ENCODE peak calls at places on chromosomes 13 and 19, in eight cellular contexts. One of them, this sample, is unnamed.

GRCh38 chr19:3556978-3557460 is 367 bp downstream of the MFSD12 start:
- DNase-seq in stimulated activated CD8-positive, alpha-beta memory T cell treated with anti-CD3 and anti-CD28 coated beads, Interleukin-15, amount 100 ng/mL, for 24 hours: peak; percentile 35
- DNase-seq in cardiac muscle cell: peak; percentile 41
- DNase-seq in stimulated activated CD4-positive, alpha-beta T cell treated with anti-CD3 and anti-CD28 coated beads, Interleukin-1b, Interleukin-23, amount 100 ng/mL, for 24 hours: peak; percentile 36
- DNase-seq in substantia nigra: no peak
- DNase-seq in caudate nucleus: no peak
- DNase-seq in cerebellum: no peak
- DNase-seq in activated effector memory CD4-positive, alpha-beta T cell treated with Interleukin-2 at 50 U/mL for 16 hours: peak; percentile 48
- DNase-seq in this sample: peak; percentile 27

GRCh38 chr13:113064000-113064533 is 41.5 kb upstream of the F7 start:
- DNase-seq in substantia nigra: no peak
- DNase-seq in caudate nucleus: no peak
- DNase-seq in cerebellum: no peak
- DNase-seq in activated effector memory CD4-positive, alpha-beta T cell treated with Interleukin-2 at 50 U/mL for 16 hours: no peak
- DNase-seq in stimulated activated CD8-positive, alpha-beta memory T cell treated with anti-CD3 and anti-CD28 coated beads, Interleukin-15, amount 100 ng/mL, for 24 hours: no peak
- DNase-seq in stimulated activated CD4-positive, alpha-beta T cell treated with anti-CD3 and anti-CD28 coated beads, Interleukin-1b, Interleukin-23, amount 100 ng/mL, for 24 hours: no peak
- DNase-seq in cardiac muscle cell: no peak
- DNase-seq in this sample: no peak

GRCh38 chr13:113110048-113110851 is 4.7 kb downstream of the F7 start:
- DNase-seq in stimulated activated CD8-positive, alpha-beta memory T cell treated with anti-CD3 and anti-CD28 coated beads, Interleukin-15, amount 100 ng/mL, for 24 hours: no peak
- DNase-seq in cardiac muscle cell: no peak
- DNase-seq in stimulated activated CD4-positive, alpha-beta T cell treated with anti-CD3 and anti-CD28 coated beads, Interleukin-1b, Interleukin-23, amount 100 ng/mL, for 24 hours: peak; percentile 10
- DNase-seq in substantia nigra: no peak
- DNase-seq in activated effector memory CD4-positive, alpha-beta T cell treated with Interleukin-2 at 50 U/mL for 16 hours: no peak
- DNase-seq in caudate nucleus: no peak
- DNase-seq in cerebellum: no peak
- DNase-seq in this sample: no peak

GRCh38 chr19:29216021-29216420 is 3.1 kb upstream of the UQCRFS1 start:
- DNase-seq in cardiac muscle cell: no peak
- DNase-seq in activated effector memory CD4-positive, alpha-beta T cell treated with Interleukin-2 at 50 U/mL for 16 hours: no peak
- DNase-seq in cerebellum: no peak
- DNase-seq in substantia nigra: no peak
- DNase-seq in stimulated activated CD8-positive, alpha-beta memory T cell treated with anti-CD3 and anti-CD28 coated beads, Interleukin-15, amount 100 ng/mL, for 24 hours: no peak
- DNase-seq in stimulated activated CD4-positive, alpha-beta T cell treated with anti-CD3 and anti-CD28 coated beads, Interleukin-1b, Interleukin-23, amount 100 ng/mL, for 24 hours: no peak
- DNase-seq in caudate nucleus: no peak
- DNase-seq in this sample: no peak

GRCh38 chr13:76832258-76832988 is 53.8 kb downstream of the KCTD12 start:
- DNase-seq in activated effector memory CD4-positive, alpha-beta T cell treated with Interleukin-2 at 50 U/mL for 16 hours: no peak
- DNase-seq in substantia nigra: no peak
- DNase-seq in stimulated activated CD4-positive, alpha-beta T cell treated with anti-CD3 and anti-CD28 coated beads, Interleukin-1b, Interleukin-23, amount 100 ng/mL, for 24 hours: no peak
- DNase-seq in cardiac muscle cell: no peak
- DNase-seq in caudate nucleus: no peak
- DNase-seq in stimulated activated CD8-positive, alpha-beta memory T cell treated with anti-CD3 and anti-CD28 coated beads, Interleukin-15, amount 100 ng/mL, for 24 hours: no peak
- DNase-seq in cerebellum: no peak
- DNase-seq in this sample: no peak

GRCh38 chr19:47419789-47420188 is 462 bp upstream of the MEIS3 start:
- DNase-seq in caudate nucleus: no peak
- DNase-seq in activated effector memory CD4-positive, alpha-beta T cell treated with Interleukin-2 at 50 U/mL for 16 hours: no peak
- DNase-seq in substantia nigra: no peak
- DNase-seq in stimulated activated CD8-positive, alpha-beta memory T cell treated with anti-CD3 and anti-CD28 coated beads, Interleukin-15, amount 100 ng/mL, for 24 hours: no peak
- DNase-seq in cerebellum: no peak
- DNase-seq in cardiac muscle cell: no peak
- DNase-seq in stimulated activated CD4-positive, alpha-beta T cell treated with anti-CD3 and anti-CD28 coated beads, Interleukin-1b, Interleukin-23, amount 100 ng/mL, for 24 hours: no peak
- DNase-seq in this sample: no peak

GRCh38 chr13:67390462-67391093 is 160.4 kb upstream of the PCDH9 start:
- DNase-seq in activated effector memory CD4-positive, alpha-beta T cell treated with Interleukin-2 at 50 U/mL for 16 hours: no peak
- DNase-seq in caudate nucleus: no peak
- DNase-seq in cerebellum: no peak
- DNase-seq in stimulated activated CD8-positive, alpha-beta memory T cell treated with anti-CD3 and anti-CD28 coated beads, Interleukin-15, amount 100 ng/mL, for 24 hours: no peak
- DNase-seq in cardiac muscle cell: no peak
- DNase-seq in stimulated activated CD4-positive, alpha-beta T cell treated with anti-CD3 and anti-CD28 coated beads, Interleukin-1b, Interleukin-23, amount 100 ng/mL, for 24 hours: no peak
- DNase-seq in substantia nigra: no peak
- DNase-seq in this sample: no peak

GRCh38 chr19:7506385-7507328 is 9.2 kb upstream of the ZNF358 start:
- DNase-seq in cardiac muscle cell: peak; percentile 68
- DNase-seq in cerebellum: peak; percentile 50
- DNase-seq in caudate nucleus: peak; percentile 79
- DNase-seq in stimulated activated CD4-positive, alpha-beta T cell treated with anti-CD3 and anti-CD28 coated beads, Interleukin-1b, Interleukin-23, amount 100 ng/mL, for 24 hours: no peak
- DNase-seq in substantia nigra: no peak
- DNase-seq in stimulated activated CD8-positive, alpha-beta memory T cell treated with anti-CD3 and anti-CD28 coated beads, Interleukin-15, amount 100 ng/mL, for 24 hours: no peak
- DNase-seq in activated effector memory CD4-positive, alpha-beta T cell treated with Interleukin-2 at 50 U/mL for 16 hours: no peak
- DNase-seq in this sample: peak; percentile 99

GRCh38 chr19:50496189-50497029 is 14.6 kb downstream of the JOSD2 start:
- DNase-seq in caudate nucleus: peak; percentile 94
- DNase-seq in activated effector memory CD4-positive, alpha-beta T cell treated with Interleukin-2 at 50 U/mL for 16 hours: no peak
- DNase-seq in cardiac muscle cell: peak; percentile 52
- DNase-seq in substantia nigra: peak; percentile 84
- DNase-seq in stimulated activated CD8-positive, alpha-beta memory T cell treated with anti-CD3 and anti-CD28 coated beads, Interleukin-15, amount 100 ng/mL, for 24 hours: no peak
- DNase-seq in stimulated activated CD4-positive, alpha-beta T cell treated with anti-CD3 and anti-CD28 coated beads, Interleukin-1b, Interleukin-23, amount 100 ng/mL, for 24 hours: no peak
- DNase-seq in cerebellum: peak; percentile 33
- DNase-seq in this sample: no peak

GRCh38 chr13:113526466-113527220 is 36.1 kb upstream of the DCUN1D2 start:
- DNase-seq in stimulated activated CD8-positive, alpha-beta memory T cell treated with anti-CD3 and anti-CD28 coated beads, Interleukin-15, amount 100 ng/mL, for 24 hours: no peak
- DNase-seq in caudate nucleus: no peak
- DNase-seq in stimulated activated CD4-positive, alpha-beta T cell treated with anti-CD3 and anti-CD28 coated beads, Interleukin-1b, Interleukin-23, amount 100 ng/mL, for 24 hours: no peak
- DNase-seq in cerebellum: no peak
- DNase-seq in activated effector memory CD4-positive, alpha-beta T cell treated with Interleukin-2 at 50 U/mL for 16 hours: no peak
- DNase-seq in substantia nigra: no peak
- DNase-seq in cardiac muscle cell: no peak
- DNase-seq in this sample: no peak

GRCh38 chr13:20814224-20814910 is 40.6 kb upstream of the EEF1AKMT1 start:
- DNase-seq in cerebellum: peak; percentile 49
- DNase-seq in stimulated activated CD4-positive, alpha-beta T cell treated with anti-CD3 and anti-CD28 coated beads, Interleukin-1b, Interleukin-23, amount 100 ng/mL, for 24 hours: no peak
- DNase-seq in cardiac muscle cell: peak; percentile 69
- DNase-seq in caudate nucleus: no peak
- DNase-seq in stimulated activated CD8-positive, alpha-beta memory T cell treated with anti-CD3 and anti-CD28 coated beads, Interleukin-15, amount 100 ng/mL, for 24 hours: no peak
- DNase-seq in activated effector memory CD4-positive, alpha-beta T cell treated with Interleukin-2 at 50 U/mL for 16 hours: no peak
- DNase-seq in substantia nigra: no peak
- DNase-seq in this sample: peak; percentile 100

GRCh38 chr13:80516818-80517348 is 176.0 kb upstream of the SPRY2 start:
- DNase-seq in cardiac muscle cell: no peak
- DNase-seq in caudate nucleus: no peak
- DNase-seq in substantia nigra: no peak
- DNase-seq in activated effector memory CD4-positive, alpha-beta T cell treated with Interleukin-2 at 50 U/mL for 16 hours: no peak
- DNase-seq in cerebellum: no peak
- DNase-seq in stimulated activated CD4-positive, alpha-beta T cell treated with anti-CD3 and anti-CD28 coated beads, Interleukin-1b, Interleukin-23, amount 100 ng/mL, for 24 hours: no peak
- DNase-seq in stimulated activated CD8-positive, alpha-beta memory T cell treated with anti-CD3 and anti-CD28 coated beads, Interleukin-15, amount 100 ng/mL, for 24 hours: no peak
- DNase-seq in this sample: no peak

GRCh38 chr19:49119411-49120324 is at the start of gene PPFIA3:
- DNase-seq in cerebellum: peak; percentile 50
- DNase-seq in activated effector memory CD4-positive, alpha-beta T cell treated with Interleukin-2 at 50 U/mL for 16 hours: no peak
- DNase-seq in caudate nucleus: peak; percentile 27
- DNase-seq in cardiac muscle cell: peak; percentile 91
- DNase-seq in substantia nigra: no peak
- DNase-seq in stimulated activated CD4-positive, alpha-beta T cell treated with anti-CD3 and anti-CD28 coated beads, Interleukin-1b, Interleukin-23, amount 100 ng/mL, for 24 hours: no peak
- DNase-seq in stimulated activated CD8-positive, alpha-beta memory T cell treated with anti-CD3 and anti-CD28 coated beads, Interleukin-15, amount 100 ng/mL, for 24 hours: no peak
- DNase-seq in this sample: peak; percentile 61

GRCh38 chr19:55088543-55089265 is 13.0 kb downstream of the EPS8L1 start:
- DNase-seq in stimulated activated CD8-positive, alpha-beta memory T cell treated with anti-CD3 and anti-CD28 coated beads, Interleukin-15, amount 100 ng/mL, for 24 hours: peak; percentile 79
- DNase-seq in caudate nucleus: peak; percentile 20
- DNase-seq in cardiac muscle cell: peak; percentile 76
- DNase-seq in cerebellum: peak; percentile 43
- DNase-seq in activated effector memory CD4-positive, alpha-beta T cell treated with Interleukin-2 at 50 U/mL for 16 hours: peak; percentile 62
- DNase-seq in substantia nigra: no peak
- DNase-seq in stimulated activated CD4-positive, alpha-beta T cell treated with anti-CD3 and anti-CD28 coated beads, Interleukin-1b, Interleukin-23, amount 100 ng/mL, for 24 hours: peak; percentile 76
- DNase-seq in this sample: peak; percentile 91

GRCh38 chr19:33437351-33438015 is 64.0 kb downstream of the CEBPG start:
- DNase-seq in activated effector memory CD4-positive, alpha-beta T cell treated with Interleukin-2 at 50 U/mL for 16 hours: no peak
- DNase-seq in caudate nucleus: no peak
- DNase-seq in cardiac muscle cell: no peak
- DNase-seq in stimulated activated CD8-positive, alpha-beta memory T cell treated with anti-CD3 and anti-CD28 coated beads, Interleukin-15, amount 100 ng/mL, for 24 hours: no peak
- DNase-seq in cerebellum: no peak
- DNase-seq in substantia nigra: no peak
- DNase-seq in stimulated activated CD4-positive, alpha-beta T cell treated with anti-CD3 and anti-CD28 coated beads, Interleukin-1b, Interleukin-23, amount 100 ng/mL, for 24 hours: no peak
- DNase-seq in this sample: no peak

GRCh38 chr13:37187110-37187509 is 81.6 kb upstream of the CSNK1A1L start:
- DNase-seq in caudate nucleus: no peak
- DNase-seq in cerebellum: no peak
- DNase-seq in cardiac muscle cell: no peak
- DNase-seq in substantia nigra: no peak
- DNase-seq in activated effector memory CD4-positive, alpha-beta T cell treated with Interleukin-2 at 50 U/mL for 16 hours: no peak
- DNase-seq in stimulated activated CD4-positive, alpha-beta T cell treated with anti-CD3 and anti-CD28 coated beads, Interleukin-1b, Interleukin-23, amount 100 ng/mL, for 24 hours: no peak
- DNase-seq in stimulated activated CD8-positive, alpha-beta memory T cell treated with anti-CD3 and anti-CD28 coated beads, Interleukin-15, amount 100 ng/mL, for 24 hours: no peak
- DNase-seq in this sample: no peak

GRCh38 chr19:5947435-5947834 is 30.5 kb downstream of the RANBP3 start:
- DNase-seq in cardiac muscle cell: no peak
- DNase-seq in caudate nucleus: peak; percentile 68
- DNase-seq in activated effector memory CD4-positive, alpha-beta T cell treated with Interleukin-2 at 50 U/mL for 16 hours: no peak
- DNase-seq in stimulated activated CD8-positive, alpha-beta memory T cell treated with anti-CD3 and anti-CD28 coated beads, Interleukin-15, amount 100 ng/mL, for 24 hours: no peak
- DNase-seq in substantia nigra: peak; percentile 59
- DNase-seq in cerebellum: peak; percentile 53
- DNase-seq in stimulated activated CD4-positive, alpha-beta T cell treated with anti-CD3 and anti-CD28 coated beads, Interleukin-1b, Interleukin-23, amount 100 ng/mL, for 24 hours: no peak
- DNase-seq in this sample: no peak

GRCh38 chr19:47210689-47211316 is 20.2 kb downstream of the BBC3 start:
- DNase-seq in caudate nucleus: peak; percentile 12
- DNase-seq in cardiac muscle cell: peak; percentile 80
- DNase-seq in stimulated activated CD4-positive, alpha-beta T cell treated with anti-CD3 and anti-CD28 coated beads, Interleukin-1b, Interleukin-23, amount 100 ng/mL, for 24 hours: peak; percentile 68
- DNase-seq in cerebellum: peak; percentile 71
- DNase-seq in stimulated activated CD8-positive, alpha-beta memory T cell treated with anti-CD3 and anti-CD28 coated beads, Interleukin-15, amount 100 ng/mL, for 24 hours: peak; percentile 41
- DNase-seq in activated effector memory CD4-positive, alpha-beta T cell treated with Interleukin-2 at 50 U/mL for 16 hours: peak; percentile 57
- DNase-seq in substantia nigra: no peak
- DNase-seq in this sample: peak; percentile 86

GRCh38 chr19:993361-993830 is 6.8 kb upstream of the GRIN3B start:
- DNase-seq in stimulated activated CD8-positive, alpha-beta memory T cell treated with anti-CD3 and anti-CD28 coated beads, Interleukin-15, amount 100 ng/mL, for 24 hours: no peak
- DNase-seq in cerebellum: no peak
- DNase-seq in caudate nucleus: no peak
- DNase-seq in cardiac muscle cell: no peak
- DNase-seq in substantia nigra: no peak
- DNase-seq in activated effector memory CD4-positive, alpha-beta T cell treated with Interleukin-2 at 50 U/mL for 16 hours: no peak
- DNase-seq in stimulated activated CD4-positive, alpha-beta T cell treated with anti-CD3 and anti-CD28 coated beads, Interleukin-1b, Interleukin-23, amount 100 ng/mL, for 24 hours: no peak
- DNase-seq in this sample: no peak

GRCh38 chr13:110506396-110506795 is 55.1 kb downstream of the RAB20 start:
- DNase-seq in caudate nucleus: no peak
- DNase-seq in stimulated activated CD8-positive, alpha-beta memory T cell treated with anti-CD3 and anti-CD28 coated beads, Interleukin-15, amount 100 ng/mL, for 24 hours: no peak
- DNase-seq in substantia nigra: no peak
- DNase-seq in activated effector memory CD4-positive, alpha-beta T cell treated with Interleukin-2 at 50 U/mL for 16 hours: no peak
- DNase-seq in cerebellum: no peak
- DNase-seq in stimulated activated CD4-positive, alpha-beta T cell treated with anti-CD3 and anti-CD28 coated beads, Interleukin-1b, Interleukin-23, amount 100 ng/mL, for 24 hours: no peak
- DNase-seq in cardiac muscle cell: no peak
- DNase-seq in this sample: no peak

GRCh38 chr13:68984688-68985319 is 1122.8 kb upstream of the ATXN8OS start:
- DNase-seq in substantia nigra: no peak
- DNase-seq in cardiac muscle cell: no peak
- DNase-seq in stimulated activated CD8-positive, alpha-beta memory T cell treated with anti-CD3 and anti-CD28 coated beads, Interleukin-15, amount 100 ng/mL, for 24 hours: no peak
- DNase-seq in cerebellum: no peak
- DNase-seq in activated effector memory CD4-positive, alpha-beta T cell treated with Interleukin-2 at 50 U/mL for 16 hours: no peak
- DNase-seq in caudate nucleus: no peak
- DNase-seq in stimulated activated CD4-positive, alpha-beta T cell treated with anti-CD3 and anti-CD28 coated beads, Interleukin-1b, Interleukin-23, amount 100 ng/mL, for 24 hours: no peak
- DNase-seq in this sample: no peak

This sample was measured in NCI-H82.